ENCODE peak calls at places on chromosomes 11 and 22, in ten cellular contexts. L, C, H, K, N, I, R, S, O and G are unnamed samples.

GRCh38 chr11:34214961-34215805 is 109.8 kb downstream of the NAT10 start:
- DNase-seq in L (no peak), C (no peak), H (peak; percentile 74), K (no peak), N (no peak), I (no peak), R (no peak), S (no peak), O (peak; percentile 81), G (no peak)

GRCh38 chr11:103623933-103624332 is 412.5 kb upstream of the DDI1 start:
- DNase-seq in L (no peak), C (no peak), H (no peak), K (no peak), N (no peak), I (no peak), R (no peak), S (no peak), O (no peak), G (no peak)

GRCh38 chr11:90326647-90327046 is 103.8 kb upstream of the CHORDC1 start:
- DNase-seq in L (no peak), C (no peak), H (no peak), K (no peak), N (no peak), I (no peak), R (no peak), S (no peak), O (no peak), G (no peak)

GRCh38 chr11:70921804-70922203 is 330.6 kb downstream of the SHANK2 start:
- DNase-seq in L (no peak), C (no peak), H (no peak), K (no peak), N (no peak), I (no peak), R (no peak), S (no peak), O (no peak), G (no peak)

GRCh38 chr11:20374746-20375305 is 11.3 kb downstream of the HTATIP2 start:
- DNase-seq in L (no peak), C (no peak), H (no peak), K (no peak), N (no peak), I (no peak), R (no peak), S (peak; percentile 40), O (peak; percentile 44), G (no peak)

GRCh38 chr11:81888391-81888790 is 845.3 kb downstream of the FAM181B start:
- DNase-seq in L (no peak), C (no peak), H (no peak), K (no peak), N (no peak), I (no peak), R (no peak), S (peak; percentile 1), O (no peak), G (no peak)

GRCh38 chr11:71435278-71435951 is 12.8 kb downstream of the DHCR7 start:
- DNase-seq in L (no peak), C (no peak), H (no peak), K (no peak), N (no peak), I (no peak), R (no peak), S (no peak), O (no peak), G (no peak)

GRCh38 chr11:7775689-7776088 is 21.1 kb downstream of the OR5P2 start:
- DNase-seq in L (no peak), C (no peak), H (no peak), K (no peak), N (no peak), I (no peak), R (no peak), S (no peak), O (no peak), G (no peak)

GRCh38 chr11:112805658-112806057 is 155.6 kb upstream of the NCAM1 start:
- DNase-seq in L (no peak), C (peak; percentile 38), H (no peak), K (peak; percentile 52), N (no peak), I (no peak), R (no peak), S (no peak), O (no peak), G (no peak)

GRCh38 chr22:28129319-28129962 is 210.4 kb upstream of the PITPNB start:
- DNase-seq in L (no peak), C (no peak), H (no peak), K (no peak), N (no peak), I (no peak), R (no peak), S (no peak), O (no peak), G (no peak)

GRCh38 chr11:76701701-76702100 is 31.2 kb upstream of the LRRC32 start:
- DNase-seq in L (no peak), C (no peak), H (no peak), K (no peak), N (no peak), I (peak; percentile 26), R (no peak), S (peak; percentile 50), O (peak; percentile 86), G (no peak)

GRCh38 chr11:29527391-29527936 is 489.4 kb downstream of the KCNA4 start:
- DNase-seq in L (no peak), C (no peak), H (peak; percentile 49), K (peak; percentile 31), N (no peak), I (no peak), R (no peak), S (peak; percentile 99), O (peak; percentile 63), G (no peak)

GRCh38 chr22:44437493-44438015 is 60.5 kb downstream of the RTL6 start:
- DNase-seq in L (no peak), C (no peak), H (no peak), K (no peak), N (no peak), I (no peak), R (no peak), S (no peak), O (no peak), G (no peak)

GRCh38 chr11:12818333-12819015 is 144.3 kb downstream of the TEAD1 start:
- DNase-seq in L (no peak), C (no peak), H (peak; percentile 76), K (no peak), N (no peak), I (no peak), R (no peak), S (peak; percentile 86), O (peak; percentile 83), G (no peak)

GRCh38 chr22:39498368-39498767 is 3.7 kb upstream of the MIEF1 start:
- DNase-seq in L (no peak), C (peak; percentile 69), H (no peak), K (no peak), N (no peak), I (no peak), R (peak; percentile 72), S (no peak), O (no peak), G (no peak)

GRCh38 chr11:9225748-9226298 is 39.3 kb downstream of the DENND5A start:
- DNase-seq in L (no peak), C (no peak), H (no peak), K (no peak), N (no peak), I (no peak), R (no peak), S (no peak), O (no peak), G (no peak)

GRCh38 chr11:72227316-72228228 is 3.0 kb downstream of the INPPL1 start:
- DNase-seq in L (no peak), C (peak; percentile 89), H (no peak), K (no peak), N (no peak), I (no peak), R (no peak), S (no peak), O (no peak), G (no peak)

GRCh38 chr11:118088531-118088930 is 1.8 kb upstream of the SMIM35 start:
- DNase-seq in L (no peak), C (no peak), H (no peak), K (peak; percentile 76), N (no peak), I (no peak), R (peak; percentile 33), S (no peak), O (no peak), G (no peak)

GRCh38 chr22:31829505-31829904 is 75.7 kb downstream of the DEPDC5 start:
- DNase-seq in L (no peak), C (peak; percentile 20), H (peak; percentile 91), K (no peak), N (no peak), I (no peak), R (no peak), S (peak; percentile 83), O (peak; percentile 96), G (no peak)

GRCh38 chr22:40190501-40190900 is 12.8 kb downstream of the TNRC6B start:
- DNase-seq in L (no peak), C (no peak), H (no peak), K (no peak), N (no peak), I (no peak), R (peak; percentile 39), S (no peak), O (no peak), G (no peak)

GRCh38 chr22:39097098-39098020 is at the start of gene APOBEC3H:
- DNase-seq in L (peak; percentile 51), C (no peak), H (peak; percentile 45), K (peak; percentile 16), N (no peak), I (no peak), R (no peak), S (no peak), O (peak; percentile 47), G (peak; percentile 8)

GRCh38 chr11:67545280-67545679 is 22.0 kb upstream of the CABP2 start:
- DNase-seq in L (no peak), C (no peak), H (no peak), K (no peak), N (no peak), I (peak; percentile 77), R (peak; percentile 62), S (no peak), O (no peak), G (no peak)

GRCh38 chr11:70142171-70142875 is 60.8 kb upstream of the FADD start:
- DNase-seq in L (no peak), C (no peak), H (peak; percentile 46), K (no peak), N (no peak), I (no peak), R (no peak), S (no peak), O (no peak), G (no peak)

GRCh38 chr22:17786435-17787158 is 12.3 kb upstream of the BID start:
- DNase-seq in L (no peak), C (no peak), H (no peak), K (peak; percentile 45), N (no peak), I (peak; percentile 62), R (peak; percentile 76), S (peak; percentile 31), O (no peak), G (no peak)

GRCh38 chr11:34356576-34356917 is 1.3 kb downstream of the ABTB2 start:
- DNase-seq in L (no peak), C (no peak), H (peak; percentile 20), K (no peak), N (no peak), I (no peak), R (no peak), S (peak; percentile 66), O (peak; percentile 63), G (no peak)